ENCODE peak calls at places on chromosomes 3 and 15, in six cellular contexts. A is AG09309; V is CD8-positive, alpha-beta T cell; B is sigmoid colon; N is GM13976; I is HCT116. Y is an unnamed sample.

GRCh38 chr3:27219127-27219860 is 149.9 kb downstream of the NEK10 start:
- DNase-seq in I (no peak), A (no peak), B (no peak), N (no peak), V (no peak), Y (no peak)

GRCh38 chr15:72009207-72009606 is 108.7 kb downstream of the MYO9A start:
- DNase-seq in B (no peak), A (no peak), I (no peak), V (no peak), N (no peak), Y (no peak)

GRCh38 chr15:89452330-89452836 is 44.0 kb downstream of the RHCG start:
- DNase-seq in B (no peak), I (no peak), N (no peak), A (no peak), V (no peak), Y (no peak)

GRCh38 chr3:197606468-197606867 is 50.7 kb upstream of the BDH1 start:
- DNase-seq in I (no peak), B (no peak), A (no peak), N (no peak), V (no peak), Y (no peak)

GRCh38 chr15:84878504-84878903 is 6.0 kb upstream of the SLC28A1 start:
- DNase-seq in V (peak; percentile 53), I (peak; percentile 56), N (peak; percentile 77), B (peak; percentile 82), A (peak; percentile 4), Y (peak; percentile 63)

GRCh38 chr3:13345284-13345683 is 74.8 kb downstream of the NUP210 start:
- DNase-seq in I (no peak), B (no peak), N (no peak), A (no peak), V (no peak), Y (no peak)

GRCh38 chr3:105260385-105260784 is 106.3 kb upstream of the ALCAM start:
- DNase-seq in V (no peak), A (no peak), N (no peak), B (no peak), I (peak; percentile 4), Y (no peak)

GRCh38 chr3:49703443-49703927 is 14.1 kb downstream of the RNF123 start:
- DNase-seq in B (peak; percentile 80), I (peak; percentile 22), V (peak; percentile 55), A (no peak), N (peak; percentile 94), Y (peak; percentile 88)

GRCh38 chr3:87351913-87352312 is 75.5 kb upstream of the POU1F1 start:
- DNase-seq in N (no peak), A (no peak), V (no peak), I (no peak), B (no peak), Y (no peak)

GRCh38 chr3:156750191-156750873 is 75.8 kb upstream of the LEKR1 start:
- DNase-seq in V (no peak), N (no peak), A (no peak), B (no peak), I (no peak), Y (no peak)

GRCh38 chr15:74540135-74540760 is 772 bp upstream of the ARID3B start:
- DNase-seq in B (no peak), N (no peak), V (no peak), A (no peak), I (no peak), Y (no peak)

GRCh38 chr3:33131328-33132018 is 17.7 kb downstream of the CRTAP start:
- DNase-seq in N (peak; percentile 79), V (no peak), I (peak; percentile 44), A (no peak), B (no peak), Y (peak; percentile 64)

GRCh38 chr3:47261301-47261700 is 21.3 kb downstream of the KIF9 start:
- DNase-seq in A (peak; percentile 11), V (no peak), I (no peak), N (no peak), B (no peak), Y (no peak)

GRCh38 chr15:67042490-67043181 is 22.8 kb upstream of the SMAD3 start:
- DNase-seq in N (no peak), I (no peak), A (no peak), B (no peak), V (no peak), Y (no peak)

GRCh38 chr15:100601158-100601557 is 826 bp downstream of the LINS1 start:
- DNase-seq in N (no peak), A (no peak), V (no peak), I (no peak), B (no peak), Y (no peak)

GRCh38 chr3:158744567-158745288 is 12.5 kb upstream of the RARRES1 start:
- DNase-seq in V (no peak), N (no peak), A (no peak), B (no peak), I (no peak), Y (no peak)

GRCh38 chr15:33074942-33075341 is 119.6 kb downstream of the FMN1 start:
- DNase-seq in I (no peak), N (no peak), B (no peak), A (no peak), V (no peak), Y (no peak)

GRCh38 chr15:100687532-100688215 is 85.3 kb downstream of the ASB7 start:
- DNase-seq in A (peak; percentile 67), V (no peak), I (no peak), B (peak; percentile 76), N (peak; percentile 3), Y (no peak)

GRCh38 chr3:100027321-100027720 is 87.0 kb downstream of the FILIP1L start:
- DNase-seq in I (no peak), V (no peak), B (no peak), A (no peak), N (no peak), Y (no peak)

GRCh38 chr3:8472549-8472948 is 29.1 kb upstream of the LMCD1 start:
- DNase-seq in B (no peak), A (no peak), I (no peak), N (no peak), V (no peak), Y (no peak)

GRCh38 chr3:143121240-143122088 is 1.9 kb downstream of the CHST2 start:
- DNase-seq in N (peak; percentile 72), V (peak; percentile 63), I (no peak), B (no peak), A (no peak), Y (peak; percentile 32)

DNA sequence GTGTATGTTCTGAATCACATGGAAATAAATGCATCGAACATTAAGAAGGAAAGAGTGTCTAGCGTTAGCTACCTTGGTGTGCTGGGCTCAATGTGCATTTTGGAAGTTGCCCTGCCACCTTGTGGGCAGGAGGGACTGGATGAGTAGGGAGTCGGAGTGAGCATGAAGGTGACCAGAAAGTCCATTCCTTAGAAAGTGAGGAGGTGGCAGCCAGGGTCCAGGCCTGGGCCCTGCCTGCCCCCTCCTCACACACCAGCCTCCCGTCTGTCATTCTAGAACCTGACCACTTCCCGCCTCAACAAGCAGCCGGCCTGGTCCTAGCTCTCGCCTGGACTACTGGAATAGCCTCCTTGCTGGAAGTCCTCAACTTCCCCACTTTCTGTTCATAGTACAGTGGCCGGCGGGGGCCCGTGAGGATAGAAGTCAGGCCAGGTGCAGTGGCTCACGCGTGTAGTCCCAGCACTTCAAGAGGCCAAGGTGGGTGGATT is 10.2 kb upstream of the GATA2 start:
- DNase-seq in N (no peak), I (no peak), A (no peak), V (no peak), B (no peak), Y (no peak)
- TF ChIP-seq CTCF in N (no peak), I (peak; percentile 36), A (peak; percentile 33), V (no peak), B (no peak), Y (peak; percentile 30)

DNA sequence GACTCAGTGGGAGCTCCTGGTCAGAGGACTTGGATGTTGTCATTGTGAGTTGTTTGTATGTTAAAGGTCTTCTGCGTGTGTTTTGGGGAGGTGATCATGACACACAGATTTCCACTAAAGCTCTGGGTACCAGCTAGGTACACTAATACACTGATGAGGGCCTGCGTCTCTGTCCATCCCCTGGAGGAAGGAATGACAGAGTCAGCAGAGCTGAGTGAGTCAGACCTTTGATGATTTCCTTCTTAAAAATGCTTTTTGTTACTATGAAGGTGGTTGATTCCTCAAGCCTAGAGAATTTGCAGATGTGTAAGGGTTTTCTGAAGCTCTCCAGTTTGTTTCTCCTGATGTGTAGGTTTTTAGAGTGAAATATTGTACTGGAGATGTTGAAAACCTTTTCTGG is 424.1 kb upstream of the TPM1 start:
- DNase-seq in N (no peak), I (no peak), V (no peak), A (peak; percentile 69), B (no peak), Y (no peak)
- TF ChIP-seq CTCF in N (no peak), I (no peak), V (no peak), A (peak; percentile 73), B (no peak), Y (no peak)

GRCh38 chr15:77909131-77909940 is 168.2 kb downstream of the TBC1D2B start:
- DNase-seq in A (no peak), V (no peak), B (peak; percentile 40), N (no peak), I (no peak), Y (no peak)

GRCh38 chr15:77904901-77905300 is 172.6 kb downstream of the TBC1D2B start:
- DNase-seq in A (no peak), N (no peak), I (no peak), V (no peak), B (peak; percentile 42), Y (no peak)

GRCh38 chr15:77905301-77905920 is 172.1 kb downstream of the TBC1D2B start:
- DNase-seq in N (no peak), I (no peak), B (peak; percentile 53), V (no peak), A (no peak), Y (no peak)

GRCh38 chr15:77904436-77904821 is 173.1 kb downstream of the TBC1D2B start:
- DNase-seq in B (peak; percentile 52), N (no peak), A (no peak), I (no peak), V (no peak), Y (no peak)

GRCh38 chr15:77907824-77908751 is 169.4 kb downstream of the TBC1D2B start:
- DNase-seq in I (peak; percentile 36), N (peak; percentile 66), V (peak; percentile 30), B (peak; percentile 57), A (no peak), Y (no peak)
- TF ChIP-seq CTCF in I (peak; percentile 53), N (peak; percentile 87), V (no peak), B (no peak), A (peak; percentile 44), Y (peak; percentile 48)

DNA sequence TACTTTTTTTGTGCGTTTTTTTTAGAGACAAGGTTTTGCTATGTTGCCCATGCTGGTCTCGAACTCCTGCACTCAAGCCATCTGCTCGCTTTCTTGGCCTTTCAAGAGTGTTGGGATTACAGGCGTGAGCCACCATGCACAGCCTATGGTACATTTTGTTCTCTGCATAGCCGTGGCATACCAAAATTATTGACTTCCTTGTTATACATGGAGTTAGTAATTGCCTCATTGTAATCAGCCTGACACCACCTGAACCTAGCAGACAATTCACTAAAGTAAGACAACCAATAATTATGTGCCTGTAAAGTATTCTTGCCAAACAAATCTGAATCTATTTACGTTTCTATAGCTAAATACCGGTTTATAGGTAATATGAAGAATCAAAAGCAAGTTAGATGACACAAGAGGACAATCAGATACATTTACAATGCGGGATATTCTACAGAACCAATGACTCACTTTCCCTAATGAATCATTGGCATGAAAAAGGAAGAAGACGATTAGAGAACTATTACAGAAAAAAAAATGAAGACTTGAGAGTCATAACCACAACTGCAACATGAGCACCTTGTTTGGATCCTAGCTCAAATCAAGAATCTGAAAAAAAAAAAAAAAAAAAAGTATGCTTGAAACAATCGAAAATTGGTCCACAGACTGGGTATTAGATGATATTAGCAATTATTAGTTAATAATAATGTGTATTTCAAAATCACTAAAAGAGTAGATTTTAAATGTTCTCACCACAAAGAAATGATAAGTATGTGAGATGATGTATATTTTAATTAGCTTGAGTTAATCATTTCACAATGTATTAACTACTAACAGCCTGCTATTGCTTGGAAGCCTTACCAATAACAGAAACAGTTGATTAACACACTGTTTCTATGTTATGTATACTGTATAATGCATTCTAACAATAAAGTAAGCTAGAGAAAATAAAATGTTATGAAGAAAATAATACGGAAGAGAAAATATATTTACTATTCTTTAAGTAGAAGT is 7.1 kb downstream of the GUCA1C start:
- DNase-seq in N (no peak), V (no peak), I (peak; percentile 15), B (no peak), A (no peak), Y (no peak)
- TF ChIP-seq CTCF in N (no peak), V (no peak), I (no peak), B (no peak), A (no peak), Y (no peak)